ENCODE peak calls at places on chromosomes 16 and 17, in seven cellular contexts. H, Z, L, W, E, A and U are unnamed samples.

GRCh38 chr17:79354173-79354820 is 256.6 kb downstream of the RBFOX3 start:
- DNase-seq in H (no peak), Z (no peak), L (no peak), W (peak; percentile 15), E (no peak), A (no peak), U (no peak)

GRCh38 chr17:77891602-77892001 is 66.9 kb upstream of the TNRC6C start:
- DNase-seq in H (no peak), Z (no peak), L (no peak), W (peak; percentile 27), E (no peak), A (no peak), U (no peak)

GRCh38 chr16:68367891-68368601 is 57.2 kb downstream of the PRMT7 start:
- DNase-seq in H (no peak), Z (no peak), L (no peak), W (peak; percentile 36), E (no peak), A (no peak), U (no peak)

GRCh38 chr17:73231841-73232586 is 29.7 kb downstream of the CPSF4L start:
- DNase-seq in H (peak; percentile 97), Z (peak; percentile 92), L (peak; percentile 95), W (peak; percentile 97), E (peak; percentile 97), A (peak; percentile 96), U (peak; percentile 99)

GRCh38 chr16:11355862-11356261 is 10.6 kb downstream of the RMI2 start:
- DNase-seq in H (no peak), Z (no peak), L (no peak), W (no peak), E (no peak), A (no peak), U (no peak)

GRCh38 chr17:9577402-9577709 is 914 bp downstream of the CFAP52 start:
- DNase-seq in H (no peak), Z (no peak), L (no peak), W (no peak), E (no peak), A (no peak), U (no peak)

GRCh38 chr17:40024901-40025300 is 9.7 kb downstream of the CSF3 start:
- DNase-seq in H (no peak), Z (no peak), L (no peak), W (no peak), E (no peak), A (no peak), U (peak; percentile 8)

GRCh38 chr16:80552277-80552676 is 11.5 kb downstream of the DYNLRB2 start:
- DNase-seq in H (no peak), Z (no peak), L (no peak), W (no peak), E (no peak), A (no peak), U (no peak)

GRCh38 chr16:85137323-85138072 is 25.2 kb upstream of the CIBAR2 start:
- DNase-seq in H (peak; percentile 93), Z (peak; percentile 85), L (peak; percentile 92), W (no peak), E (peak; percentile 85), A (peak; percentile 91), U (peak; percentile 97)

GRCh38 chr17:9162275-9162985 is 141.1 kb downstream of the NTN1 start:
- DNase-seq in H (no peak), Z (no peak), L (peak; percentile 8), W (no peak), E (no peak), A (no peak), U (no peak)

GRCh38 chr16:80672379-80672778 is 131.6 kb downstream of the DYNLRB2 start:
- DNase-seq in H (no peak), Z (no peak), L (no peak), W (no peak), E (no peak), A (no peak), U (no peak)

GRCh38 chr17:4554441-4554996 is 665 bp downstream of the MYBBP1A start:
- DNase-seq in H (no peak), Z (no peak), L (no peak), W (no peak), E (no peak), A (no peak), U (peak; percentile 70)

GRCh38 chr17:5055543-5055942 is 20.3 kb upstream of the SLC52A1 start:
- DNase-seq in H (no peak), Z (no peak), L (no peak), W (no peak), E (no peak), A (no peak), U (no peak)

GRCh38 chr17:45230410-45230786 is 8.7 kb downstream of the FMNL1 start:
- DNase-seq in H (no peak), Z (no peak), L (no peak), W (no peak), E (no peak), A (no peak), U (no peak)

GRCh38 chr17:45228121-45228941 is 6.6 kb downstream of the FMNL1 start:
- DNase-seq in H (no peak), Z (no peak), L (no peak), W (peak; percentile 52), E (peak; percentile 13), A (no peak), U (peak; percentile 50)

GRCh38 chr17:45228985-45229517 is 7.4 kb downstream of the FMNL1 start:
- DNase-seq in H (peak; percentile 87), Z (peak; percentile 96), L (peak; percentile 85), W (peak; percentile 91), E (peak; percentile 87), A (peak; percentile 92), U (peak; percentile 95)

GRCh38 chr17:45230787-45231480 is 9.2 kb downstream of the FMNL1 start:
- DNase-seq in H (peak; percentile 57), Z (peak; percentile 33), L (no peak), W (no peak), E (no peak), A (no peak), U (peak; percentile 86)

DNA sequence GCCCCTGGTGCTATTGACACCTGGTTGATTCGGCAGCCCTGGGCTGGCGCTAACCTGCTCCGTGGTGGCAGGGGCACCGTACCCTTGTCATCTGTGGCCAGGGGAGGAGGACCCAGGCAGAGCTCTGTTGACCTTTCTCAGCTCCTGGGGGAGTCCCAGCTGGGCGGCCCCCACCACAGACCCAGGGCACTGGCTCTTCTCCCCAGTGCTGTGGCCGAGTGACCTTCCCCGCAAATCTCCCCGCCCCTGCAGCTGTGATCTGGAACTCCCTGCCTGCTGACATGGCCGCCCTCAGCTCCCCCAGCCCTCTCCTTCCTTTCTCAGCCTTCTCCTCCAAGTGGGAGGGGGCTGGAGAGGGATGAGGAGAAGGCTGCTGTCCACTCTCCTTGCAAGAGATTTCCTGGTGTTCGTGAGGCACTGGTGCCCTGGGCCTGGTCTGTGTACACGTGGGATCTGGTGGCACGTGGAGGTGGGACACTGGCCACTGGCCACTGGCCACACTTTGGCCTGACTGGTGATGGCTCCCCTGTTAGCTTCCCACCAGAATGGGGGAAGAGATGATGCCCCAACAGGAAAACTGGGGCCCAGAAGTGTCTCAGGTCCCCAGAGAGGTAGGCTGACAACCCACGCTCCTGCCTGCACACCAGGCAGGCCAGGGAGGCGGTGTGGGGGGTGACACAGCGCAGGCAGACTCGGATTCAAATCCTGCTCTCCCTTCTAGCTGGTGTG is 8.2 kb downstream of the FMNL1 start:
- DNase-seq in H (no peak), Z (no peak), L (no peak), W (no peak), E (peak; percentile 48), A (no peak), U (peak; percentile 72)
- H3K27ac ChIP-seq in H (peak overlapping the region; percentile 31), Z (peak overlapping the region; percentile 91), L (peak overlapping the region; percentile 80), W (peak overlapping the region; percentile 98), E (peak overlapping the region; percentile 84), A (peak overlapping the region; percentile 87), U (peak overlapping the region; percentile 46)

GRCh38 chr16:54985668-54986067 is 55.0 kb downstream of the IRX5 start:
- DNase-seq in H (no peak), Z (no peak), L (no peak), W (no peak), E (no peak), A (no peak), U (no peak)
- H3K4me3 ChIP-seq in H (no peak overlapping the region), Z (no peak overlapping the region), L (no peak overlapping the region), W (no peak overlapping the region), E (no peak overlapping the region), A (no peak overlapping the region), U (no peak overlapping the region)

GRCh38 chr17:74971069-74971841 is 1.3 kb downstream of the HID1 start:
- DNase-seq in H (no peak), Z (no peak), L (no peak), W (no peak), E (no peak), A (no peak), U (no peak)

GRCh38 chr17:74972973-74973328 is 392 bp upstream of the HID1 start:
- DNase-seq in H (no peak), Z (no peak), L (no peak), W (no peak), E (no peak), A (no peak), U (no peak)

GRCh38 chr17:74970395-74970794 is 2.2 kb downstream of the HID1 start:
- DNase-seq in H (peak; percentile 33), Z (no peak), L (no peak), W (no peak), E (no peak), A (no peak), U (no peak)

GRCh38 chr17:74971842-74972106 is 785 bp downstream of the HID1 start:
- DNase-seq in H (no peak), Z (no peak), L (no peak), W (no peak), E (no peak), A (no peak), U (no peak)

DNA sequence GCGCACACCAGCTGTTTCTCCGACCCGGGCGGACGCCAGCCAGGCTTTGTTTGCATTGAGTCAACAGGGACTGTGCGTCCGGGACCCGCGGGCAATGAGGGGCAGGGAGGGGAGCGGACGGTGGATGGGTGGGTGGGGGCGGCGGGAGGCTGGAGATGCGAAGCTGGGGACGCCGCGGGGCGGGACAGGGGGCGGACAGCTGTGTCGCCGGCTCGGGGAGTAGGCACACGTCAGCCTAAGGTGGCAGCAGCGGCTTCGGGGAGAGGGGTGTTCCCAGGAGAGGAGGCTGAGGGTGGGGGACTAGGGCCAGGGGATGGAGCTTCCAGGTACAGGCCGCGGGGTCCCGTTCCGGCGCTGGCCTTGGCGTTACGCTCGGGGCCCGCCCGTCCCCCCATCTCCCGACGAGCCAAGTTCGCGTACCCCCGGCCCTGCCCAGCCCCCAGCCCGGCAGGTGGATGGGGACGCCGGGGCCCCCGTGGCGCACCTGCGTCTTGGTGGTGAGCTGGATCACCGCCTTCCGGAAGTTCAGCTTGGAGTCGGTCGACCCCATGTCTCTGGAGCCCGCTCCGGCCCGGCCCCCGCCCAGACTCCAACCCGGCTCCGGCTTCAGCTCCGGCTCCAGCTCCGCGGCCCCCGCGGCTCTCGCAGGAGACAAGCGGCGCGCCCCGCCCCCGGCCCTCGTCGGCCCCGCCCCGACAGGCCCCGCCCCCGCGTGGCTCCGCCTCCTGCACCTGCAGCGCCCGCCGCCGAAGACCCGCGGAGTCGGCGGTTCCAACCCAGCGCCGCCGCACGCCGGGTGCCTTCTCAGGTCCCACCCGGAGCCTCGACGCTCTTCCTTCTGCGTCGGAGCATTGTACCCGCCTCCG is at the start of gene HID1:
- DNase-seq in H (peak; percentile 45), Z (no peak), L (no peak), W (peak; percentile 87), E (peak; percentile 84), A (peak; percentile 52), U (peak; percentile 86)
- H3K27ac ChIP-seq in H (peak within 1 kb of the TSS; percentile 68), Z (no peak within 1 kb of the TSS), L (peak within 1 kb of the TSS; percentile 14), W (no peak within 1 kb of the TSS), E (peak within 1 kb of the TSS; percentile 77), A (peak within 1 kb of the TSS; percentile 69), U (no peak within 1 kb of the TSS)

DNA sequence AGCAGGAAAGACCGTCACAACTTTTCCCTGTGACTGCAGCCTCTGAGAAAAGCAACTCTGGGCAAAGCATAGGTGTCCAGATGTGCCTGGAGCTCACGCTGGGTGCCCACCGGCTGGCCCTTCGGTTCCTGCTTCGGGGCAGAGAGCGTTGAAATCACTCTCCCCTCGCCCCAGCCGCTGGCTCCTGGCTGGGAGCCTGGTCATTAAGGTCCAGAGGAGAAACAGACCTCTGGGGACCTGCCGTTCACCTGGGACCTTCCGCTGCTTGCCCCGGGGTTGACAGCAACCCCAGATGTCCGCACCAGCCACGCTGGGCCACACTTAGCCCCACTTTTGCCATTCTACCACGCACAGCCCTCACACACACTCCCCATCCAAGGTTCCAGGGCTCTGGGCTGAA is 13.1 kb downstream of the MRM3 start:
- DNase-seq in H (no peak), Z (no peak), L (no peak), W (no peak), E (no peak), A (no peak), U (no peak)
- H3K4me3 ChIP-seq in H (peak overlapping the region; percentile 39), Z (no peak overlapping the region), L (no peak overlapping the region), W (no peak overlapping the region), E (peak overlapping the region; percentile 33), A (no peak overlapping the region), U (peak overlapping the region; percentile 33)